ENCODE peak calls at places on chromosomes 1 and 21, in six cellular contexts. Y is cardiac fibroblast, X is A549, Z is endothelial cell, V is kidney epithelial cell, L is AG04449. W is an unnamed sample.

GRCh38 chr1:115329965-115330364 is 8.1 kb downstream of the NGF start:
- DNase-seq in L (peak), V (no peak), Z (no peak), Y (peak), X (no peak), W (peak)

GRCh38 chr21:45012661-45013270 is 61.6 kb upstream of the ADARB1 start:
- DNase-seq in L (no peak), Y (no peak), Z (no peak), V (no peak), X (peak), W (no peak)

GRCh38 chr1:95067069-95067468 is 5.7 kb downstream of the ALG14 start:
- DNase-seq in V (no peak), X (no peak), Y (no peak), Z (no peak), L (no peak), W (no peak)

GRCh38 chr1:221810406-221810805 is 68.5 kb upstream of the DUSP10 start:
- DNase-seq in V (peak), L (peak), Z (no peak), X (no peak), Y (no peak), W (peak)

GRCh38 chr1:214952648-214953047 is 129.9 kb upstream of the KCNK2 start:
- DNase-seq in X (no peak), Y (no peak), Z (no peak), L (no peak), V (no peak), W (no peak)

GRCh38 chr1:171909711-171910110 is 68.4 kb downstream of the DNM3 start:
- DNase-seq in Z (no peak), X (no peak), Y (no peak), L (no peak), V (no peak), W (no peak)

GRCh38 chr1:205632374-205633169 is 761 bp upstream of the ELK4 start:
- DNase-seq in V (no peak), Y (no peak), L (no peak), X (no peak), Z (no peak), W (no peak)

GRCh38 chr1:240107058-240107684 is 15.5 kb downstream of the FMN2 start:
- DNase-seq in L (no peak), Z (no peak), V (peak), X (no peak), Y (no peak), W (peak)

GRCh38 chr1:160084771-160085321 is 3.5 kb downstream of the KCNJ9 start:
- DNase-seq in Z (no peak), Y (no peak), L (no peak), V (no peak), X (no peak), W (no peak)

GRCh38 chr21:45971487-45972352 is 9.8 kb upstream of the COL6A1 start:
- DNase-seq in X (no peak), V (no peak), Z (no peak), Y (peak), L (no peak), W (peak)

GRCh38 chr1:220926146-220926545 is 46.9 kb downstream of the HLX start:
- DNase-seq in L (no peak), X (no peak), V (no peak), Z (no peak), Y (no peak), W (peak)

GRCh38 chr1:95716097-95716496 is 482.1 kb downstream of the RWDD3 start:
- DNase-seq in V (no peak), Y (no peak), L (no peak), Z (no peak), X (no peak), W (no peak)

GRCh38 chr1:26959722-26960624 is at the start of gene KDF1:
- DNase-seq in L (no peak), X (no peak), V (no peak), Y (no peak), Z (no peak), W (no peak)
- TF ChIP-seq CTCF in L (no peak), X (no peak), V (peak), Y (no peak), Z (no peak), W (no peak)

GRCh38 chr1:68819190-68819829 is 322.4 kb upstream of the DEPDC1 start:
- DNase-seq in Y (peak), L (no peak), X (peak), Z (peak), V (peak), W (peak)
- TF ChIP-seq CTCF in Y (peak), L (no peak), X (no peak), Z (peak), V (peak), W (peak)

GRCh38 chr1:29576510-29576909 is 340.2 kb downstream of the PTPRU start:
- DNase-seq in L (no peak), Z (no peak), X (no peak), V (no peak), Y (no peak), W (no peak)
- TF ChIP-seq CTCF in L (no peak), Z (no peak), X (no peak), V (no peak), Y (no peak), W (no peak)

GRCh38 chr1:17768651-17769241 is 13.6 kb downstream of the ACTL8 start:
- DNase-seq in X (peak), V (peak), Y (peak), Z (no peak), L (peak), W (peak)

GRCh38 chr1:17764578-17764977 is 9.4 kb downstream of the ACTL8 start:
- DNase-seq in X (no peak), Y (no peak), L (no peak), Z (no peak), V (no peak), W (no peak)

GRCh38 chr1:17763995-17764394 is 8.9 kb downstream of the ACTL8 start:
- DNase-seq in Z (no peak), V (no peak), Y (no peak), X (no peak), L (no peak), W (no peak)

GRCh38 chr1:17762313-17762712 is 7.2 kb downstream of the ACTL8 start:
- DNase-seq in Z (no peak), L (no peak), V (no peak), X (no peak), Y (no peak), W (no peak)

GRCh38 chr1:17765444-17766411 is 10.6 kb downstream of the ACTL8 start:
- DNase-seq in L (peak), X (peak), Z (no peak), Y (peak), V (peak), W (peak)
- TF ChIP-seq CTCF in L (no peak), X (no peak), Z (no peak), Y (no peak), V (no peak), W (no peak)

GRCh38 chr1:54886724-54887664 is at the start of gene DHCR24:
- DNase-seq in Z (peak), X (peak), L (no peak), Y (peak), V (no peak), W (peak)
- TF ChIP-seq CTCF in Z (no peak), X (no peak), L (no peak), Y (no peak), V (no peak), W (no peak)

DNA sequence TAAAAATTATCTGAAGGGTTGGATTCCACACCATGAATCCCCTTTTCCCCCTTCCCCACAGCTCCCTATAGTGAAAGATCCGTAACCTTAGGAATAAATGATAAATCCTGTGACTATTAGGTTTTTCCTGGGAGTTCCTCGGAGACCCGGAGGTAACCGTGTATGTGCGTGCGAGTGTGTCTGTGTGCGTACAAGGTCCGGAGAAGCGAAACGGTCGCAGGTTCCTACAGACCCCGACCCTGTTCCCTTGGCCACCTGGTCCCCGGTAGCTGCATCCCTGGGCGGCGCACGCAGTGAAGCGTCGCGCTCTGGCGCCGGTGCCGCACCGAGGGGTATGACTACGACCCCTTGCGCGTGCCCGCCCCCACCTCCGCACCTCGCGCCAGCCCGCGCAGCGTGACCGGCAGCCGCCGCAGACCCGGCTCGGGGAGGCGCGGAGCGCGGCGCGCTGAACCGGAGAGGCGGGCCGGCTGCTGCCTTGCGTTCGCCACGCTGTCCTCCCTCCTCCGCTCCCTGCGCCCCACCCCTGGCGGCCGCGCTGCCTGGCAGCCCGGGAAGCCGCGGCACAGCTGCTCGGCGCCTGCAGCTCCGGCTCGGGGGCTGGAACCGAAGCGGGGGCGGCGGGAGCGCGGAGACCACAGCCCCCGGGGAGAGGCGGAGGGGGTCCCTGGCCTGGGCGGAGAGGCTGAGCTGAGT is at the start of gene AK5:
- DNase-seq in V (no peak), X (peak), Z (peak), L (no peak), Y (peak), W (peak)
- TF ChIP-seq CTCF in V (no peak), X (no peak), Z (no peak), L (peak), Y (no peak), W (no peak)

GRCh38 chr1:191757003-191757402 is 401.3 kb upstream of the RGS18 start:
- DNase-seq in Y (no peak), V (no peak), L (no peak), X (no peak), Z (no peak), W (no peak)

GRCh38 chr1:191752342-191752741 is 405.9 kb upstream of the RGS18 start:
- DNase-seq in Y (no peak), L (no peak), Z (no peak), X (no peak), V (no peak), W (no peak)
- TF ChIP-seq CTCF in Y (no peak), L (no peak), Z (no peak), X (no peak), V (no peak), W (no peak)

DNA sequence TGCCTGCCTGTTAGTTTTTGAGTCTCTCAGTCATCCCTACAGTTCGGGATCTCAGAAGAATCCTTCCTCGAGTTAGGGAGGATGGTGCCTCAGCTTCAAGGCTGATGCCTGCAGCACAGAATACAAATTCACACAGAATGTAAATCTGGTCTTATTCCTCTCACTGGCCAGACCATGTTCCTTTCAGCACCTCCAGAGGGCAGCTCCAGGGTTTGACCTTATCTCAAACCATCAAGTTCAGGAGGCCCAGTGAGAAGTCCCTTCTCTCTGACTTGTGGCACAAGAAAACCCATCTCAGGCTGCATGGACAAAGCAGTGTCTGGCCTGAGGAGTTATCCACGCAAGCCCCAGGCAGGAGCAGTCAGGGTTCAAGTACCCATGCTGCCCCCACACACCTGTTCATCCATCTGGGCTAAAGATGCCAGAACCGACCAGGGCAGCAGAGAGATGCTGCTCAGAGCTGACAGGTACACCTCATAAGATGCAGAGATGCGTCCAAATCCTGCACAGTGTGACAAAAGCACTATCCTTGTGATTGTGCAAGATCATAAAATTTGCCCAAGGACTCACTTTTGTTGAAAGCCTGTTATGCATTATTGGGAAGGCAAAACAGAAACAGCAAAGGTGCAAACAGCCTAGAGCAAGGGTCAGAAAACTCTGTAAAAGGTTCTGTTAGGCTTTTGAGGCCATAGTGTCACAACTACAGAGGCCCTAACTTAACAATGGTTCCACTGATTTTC is 49.8 kb downstream of the BCAR3 start:
- DNase-seq in V (no peak), L (no peak), Z (no peak), Y (peak), X (no peak), W (no peak)
- TF ChIP-seq CTCF in V (peak), L (peak), Z (no peak), Y (no peak), X (peak), W (peak)